ENCODE peak calls at places on chromosomes 6 and 20, in four cellular contexts. X is retinal pigment epithelial cell, W is PC-3, I is brain microvascular endothelial cell. U is an unnamed sample.
A peak's percentile ranks its signal among the peaks of the same experiment; 100 is the strongest.

GRCh38 chr6:155795173-155795796 is 339.6 kb upstream of the NOX3 start:
- DNase-seq in X (peak; percentile 78), W (peak; percentile 45), I (no peak), U (no peak)

GRCh38 chr6:91462236-91462635 is 875.4 kb upstream of the MAP3K7 start:
- DNase-seq in X (no peak), W (no peak), I (peak; percentile 12), U (peak; percentile 33)

GRCh38 chr20:1383621-1384404 is 9.0 kb downstream of the FKBP1A start:
- DNase-seq in X (no peak), W (peak; percentile 56), I (no peak), U (no peak)

GRCh38 chr20:52972190-52972937 is at the start of gene TSHZ2:
- DNase-seq in X (no peak), W (no peak), I (peak; percentile 0), U (no peak)

GRCh38 chr6:95496769-95497426 is 80.4 kb upstream of the MANEA start:
- DNase-seq in X (no peak), W (no peak), I (no peak), U (no peak)

GRCh38 chr20:23200914-23201313 is 114.8 kb upstream of the CD93 start:
- DNase-seq in X (no peak), W (peak; percentile 70), I (peak; percentile 26), U (no peak)

GRCh38 chr6:137323860-137324259 is 104.7 kb upstream of the IFNGR1 start:
- DNase-seq in X (no peak), W (no peak), I (no peak), U (no peak)

GRCh38 chr6:108543165-108543940 is 17.4 kb upstream of the FOXO3 start:
- DNase-seq in X (no peak), W (peak; percentile 4), I (no peak), U (no peak)

GRCh38 chr6:33073431-33073871 is at the start of gene HLA-DPA1:
- DNase-seq in X (no peak), W (peak; percentile 40), I (no peak), U (no peak)

GRCh38 chr6:149752600-149752999 is 3.1 kb downstream of the PCMT1 start:
- DNase-seq in X (no peak), W (no peak), I (no peak), U (no peak)

GRCh38 chr20:17675519-17676377 is 6.3 kb downstream of the RRBP1 start:
- DNase-seq in X (no peak), W (no peak), I (no peak), U (no peak)

GRCh38 chr20:23205656-23206055 is 119.5 kb upstream of the CD93 start:
- DNase-seq in X (no peak), W (peak; percentile 51), I (no peak), U (no peak)

GRCh38 chr6:34809914-34810882 is 18.3 kb downstream of the BLTP3A start:
- DNase-seq in X (no peak), W (peak; percentile 86), I (peak; percentile 12), U (no peak)

GRCh38 chr6:80094017-80094416 is 12.5 kb upstream of the BCKDHB start:
- DNase-seq in X (no peak), W (peak; percentile 49), I (peak; percentile 3), U (no peak)

GRCh38 chr20:63890201-63890576 is 4.7 kb upstream of the DNAJC5 start:
- DNase-seq in X (no peak), W (no peak), I (no peak), U (no peak)

GRCh38 chr6:149268768-149269167 is 48.7 kb upstream of the TAB2 start:
- DNase-seq in X (no peak), W (peak; percentile 22), I (peak; percentile 49), U (no peak)

GRCh38 chr20:57342829-57343228 is 8.2 kb upstream of the RAE1 start:
- DNase-seq in X (no peak), W (peak; percentile 71), I (peak; percentile 20), U (no peak)

GRCh38 chr6:52551483-52552277 is 25.2 kb downstream of the TRAM2 start:
- DNase-seq in X (peak; percentile 88), W (peak; percentile 91), I (peak; percentile 69), U (peak; percentile 87)

GRCh38 chr6:3229566-3230274 is 2.3 kb upstream of the TUBB2B start:
- DNase-seq in X (no peak), W (no peak), I (no peak), U (no peak)

GRCh38 chr6:12956991-12957320 is 240.4 kb downstream of the PHACTR1 start:
- DNase-seq in X (no peak), W (no peak), I (no peak), U (no peak)

GRCh38 chr6:12955996-12956395 is 239.4 kb downstream of the PHACTR1 start:
- DNase-seq in X (no peak), W (no peak), I (no peak), U (no peak)

GRCh38 chr6:12961761-12962160 is 245.2 kb downstream of the PHACTR1 start:
- DNase-seq in X (no peak), W (no peak), I (no peak), U (no peak)

GRCh38 chr6:12957321-12958051 is 240.9 kb downstream of the PHACTR1 start:
- DNase-seq in X (peak; percentile 94), W (no peak), I (peak; percentile 46), U (peak; percentile 3)

DNA sequence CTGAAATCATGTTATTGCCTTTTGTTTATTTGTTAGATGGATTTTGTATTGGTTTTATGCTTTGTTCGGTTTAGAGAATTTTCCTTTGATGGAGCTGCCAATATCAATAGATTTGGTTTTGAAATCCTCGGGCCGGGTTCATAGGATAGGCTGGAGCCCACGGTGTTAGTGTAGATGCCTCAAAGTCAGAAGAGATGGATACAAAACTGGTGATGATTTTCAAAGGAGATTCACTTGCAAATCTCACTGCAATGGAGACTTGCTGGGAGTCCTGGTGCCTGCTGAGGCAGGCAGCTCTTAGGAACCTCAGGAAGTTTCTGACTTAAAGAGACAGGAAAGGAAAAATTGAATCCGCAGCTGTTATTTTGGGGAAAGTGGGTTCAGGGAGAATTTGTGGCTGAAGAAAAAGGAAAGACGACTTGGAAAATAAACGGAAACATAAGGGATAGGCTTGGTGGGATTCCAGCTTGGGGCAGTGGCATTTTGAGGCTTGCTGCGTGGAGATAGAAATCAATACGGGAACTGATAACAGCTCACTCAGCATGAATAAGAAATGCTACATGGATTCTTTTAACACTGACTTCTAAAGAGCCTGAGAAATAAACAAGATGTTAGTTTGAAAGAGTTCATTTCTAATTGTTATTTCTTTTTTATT is 241.6 kb downstream of the PHACTR1 start:
- DNase-seq in X (no peak), W (no peak), I (peak; percentile 5), U (no peak)
- H3K4me3 ChIP-seq in X (peak overlapping the region; percentile 82), W (no peak overlapping the region), I (peak overlapping the region; percentile 65), U (peak overlapping the region; percentile 63)

GRCh38 chr6:142903806-142904205 is 41.2 kb downstream of the HIVEP2 start:
- DNase-seq in X (no peak), W (peak; percentile 30), I (no peak), U (no peak)

GRCh38 chr6:142901616-142902015 is 43.4 kb downstream of the HIVEP2 start:
- DNase-seq in X (no peak), W (no peak), I (no peak), U (no peak)

GRCh38 chr6:142900467-142900961 is 44.5 kb downstream of the HIVEP2 start:
- DNase-seq in X (no peak), W (no peak), I (no peak), U (no peak)

GRCh38 chr6:142899101-142899760 is 45.7 kb downstream of the HIVEP2 start:
- DNase-seq in X (no peak), W (no peak), I (no peak), U (no peak)

GRCh38 chr6:142902636-142903053 is 42.3 kb downstream of the HIVEP2 start:
- DNase-seq in X (peak; percentile 93), W (peak; percentile 92), I (peak; percentile 98), U (peak; percentile 96)
- H3K4me3 ChIP-seq in X (no peak overlapping the region), W (peak overlapping the region; percentile 58), I (no peak overlapping the region), U (peak overlapping the region; percentile 11)

GRCh38 chr6:36627801-36628246 is 33.7 kb downstream of the SRSF3 start:
- DNase-seq in X (no peak), W (no peak), I (no peak), U (peak; percentile 76)
- H3K4me3 ChIP-seq in X (no peak overlapping the region), W (no peak overlapping the region), I (no peak overlapping the region), U (no peak overlapping the region)

GRCh38 chr6:75272145-75272840 is 12.3 kb downstream of the TMEM30A start:
- DNase-seq in X (no peak), W (no peak), I (no peak), U (no peak)

GRCh38 chr6:75268988-75269354 is 15.6 kb downstream of the TMEM30A start:
- DNase-seq in X (no peak), W (no peak), I (no peak), U (no peak)

GRCh38 chr6:75266716-75267291 is 17.8 kb downstream of the TMEM30A start:
- DNase-seq in X (no peak), W (peak; percentile 67), I (no peak), U (no peak)

GRCh38 chr6:75267461-75267860 is 17.1 kb downstream of the TMEM30A start:
- DNase-seq in X (no peak), W (no peak), I (no peak), U (no peak)

GRCh38 chr6:75268121-75268987 is 16.2 kb downstream of the TMEM30A start:
- DNase-seq in X (no peak), W (peak; percentile 18), I (no peak), U (no peak)
- H3K4me3 ChIP-seq in X (no peak overlapping the region), W (no peak overlapping the region), I (no peak overlapping the region), U (no peak overlapping the region)

GRCh38 chr6:28771401-28772267 is 152.2 kb downstream of the TRIM27 start:
- DNase-seq in X (no peak), W (no peak), I (no peak), U (no peak)
- H3K4me3 ChIP-seq in X (no peak overlapping the region), W (no peak overlapping the region), I (no peak overlapping the region), U (no peak overlapping the region)

GRCh38 chr20:20364016-20364746 is 3.7 kb upstream of the INSM1 start:
- DNase-seq in X (no peak), W (no peak), I (no peak), U (no peak)

GRCh38 chr20:20366551-20366895 is 1.4 kb upstream of the INSM1 start:
- DNase-seq in X (no peak), W (no peak), I (no peak), U (no peak)

GRCh38 chr20:20363449-20364015 is 4.4 kb upstream of the INSM1 start:
- DNase-seq in X (no peak), W (no peak), I (no peak), U (no peak)

GRCh38 chr20:20365593-20365992 is 2.3 kb upstream of the INSM1 start:
- DNase-seq in X (no peak), W (no peak), I (no peak), U (no peak)

DNA sequence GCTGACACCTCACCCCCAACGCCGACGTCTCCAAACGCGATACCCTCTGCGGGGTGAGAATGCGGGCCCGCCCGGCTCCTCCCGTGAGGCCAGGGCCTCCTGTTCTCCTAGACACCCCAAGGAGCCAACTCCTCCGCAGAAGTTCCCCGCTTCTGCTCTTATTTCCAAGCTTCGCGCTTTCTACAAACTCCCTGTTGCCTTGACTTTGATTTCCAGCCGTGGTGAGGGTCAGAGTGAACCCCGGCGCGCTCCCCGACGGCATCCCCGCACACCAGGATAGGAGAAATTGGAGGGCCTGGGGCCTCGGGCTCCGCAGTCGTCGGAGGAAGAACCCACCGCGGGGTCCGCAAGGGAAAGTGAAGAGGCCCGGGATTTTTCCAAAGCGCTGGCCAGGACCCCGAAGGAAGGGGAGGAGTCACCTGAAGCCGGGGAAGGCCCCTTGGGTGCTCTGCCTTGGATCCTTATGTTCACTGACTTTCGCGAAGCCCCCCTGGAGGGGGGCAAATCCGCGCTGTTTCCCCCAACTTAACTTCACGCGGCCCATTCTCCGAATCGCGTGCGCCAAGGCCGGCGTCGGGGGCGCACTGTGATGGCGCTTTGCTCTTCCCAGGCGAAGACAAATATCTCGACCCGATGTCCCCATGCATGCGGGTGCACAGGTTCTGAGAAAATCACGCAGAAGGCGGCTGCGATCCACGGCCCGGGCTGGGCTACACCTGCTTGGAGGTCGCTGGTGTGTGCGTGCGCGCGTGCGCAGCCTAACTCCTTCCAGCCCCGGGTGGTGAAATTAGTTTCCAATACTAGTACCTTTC is 3.0 kb upstream of the INSM1 start:
- DNase-seq in X (no peak), W (no peak), I (no peak), U (no peak)
- H3K4me3 ChIP-seq in X (no peak overlapping the region), W (no peak overlapping the region), I (no peak overlapping the region), U (no peak overlapping the region)